ENCODE peak calls at places on chromosomes 2 and 18, in five cellular contexts. One of them, this sample, is unnamed.

GRCh38 chr18:13710460-13710859 is 15.9 kb downstream of the FAM210A start:
- DNase-seq in GM23338: no peak
- DNase-seq in HCT116: peak
- DNase-seq in PC-3: peak
- DNase-seq in PC-9: peak
- DNase-seq in this sample: no peak

GRCh38 chr18:62973689-62974088 is 258.3 kb downstream of the PHLPP1 start:
- DNase-seq in PC-9: no peak
- DNase-seq in GM23338: no peak
- DNase-seq in PC-3: no peak
- DNase-seq in HCT116: no peak
- DNase-seq in this sample: no peak

GRCh38 chr2:35415282-35415681 is 940.3 kb upstream of the CRIM1 start:
- DNase-seq in HCT116: no peak
- DNase-seq in PC-3: peak
- DNase-seq in GM23338: peak
- DNase-seq in PC-9: no peak
- DNase-seq in this sample: no peak

GRCh38 chr2:131026914-131027313 is 66.3 kb downstream of the FAM168B start:
- DNase-seq in PC-9: no peak
- DNase-seq in PC-3: no peak
- DNase-seq in GM23338: no peak
- DNase-seq in HCT116: no peak
- DNase-seq in this sample: no peak

GRCh38 chr18:26089247-26090129 is 925 bp downstream of the SS18 start:
- DNase-seq in HCT116: no peak
- DNase-seq in PC-9: no peak
- DNase-seq in GM23338: peak
- DNase-seq in PC-3: peak
- DNase-seq in this sample: no peak

GRCh38 chr2:85886585-85886984 is 2.2 kb downstream of the ST3GAL5 start:
- DNase-seq in PC-3: peak
- DNase-seq in HCT116: no peak
- DNase-seq in GM23338: no peak
- DNase-seq in PC-9: no peak
- DNase-seq in this sample: no peak

GRCh38 chr2:141496805-141497204 is 634.0 kb downstream of the LRP1B start:
- DNase-seq in PC-9: no peak
- DNase-seq in GM23338: no peak
- DNase-seq in PC-3: no peak
- DNase-seq in HCT116: no peak
- DNase-seq in this sample: no peak

GRCh38 chr2:74742486-74742885 is 88.4 kb downstream of the SEMA4F start:
- DNase-seq in PC-3: no peak
- DNase-seq in PC-9: no peak
- DNase-seq in GM23338: no peak
- DNase-seq in HCT116: no peak
- DNase-seq in this sample: no peak

GRCh38 chr2:127014630-127015029 is 92.3 kb downstream of the BIN1 start:
- DNase-seq in HCT116: no peak
- DNase-seq in PC-9: no peak
- DNase-seq in GM23338: no peak
- DNase-seq in PC-3: peak
- DNase-seq in this sample: no peak

GRCh38 chr2:10432315-10433181 is 15.6 kb downstream of the ODC1 start:
- DNase-seq in PC-9: no peak
- DNase-seq in HCT116: no peak
- DNase-seq in GM23338: peak
- DNase-seq in PC-3: no peak
- DNase-seq in this sample: no peak

GRCh38 chr18:23191952-23192662 is 56.8 kb downstream of the CABLES1 start:
- DNase-seq in GM23338: no peak
- DNase-seq in HCT116: no peak
- DNase-seq in PC-9: no peak
- DNase-seq in PC-3: peak
- DNase-seq in this sample: peak

GRCh38 chr2:227653419-227653818 is 13.2 kb upstream of the SCYGR5 start:
- DNase-seq in GM23338: no peak
- DNase-seq in PC-3: no peak
- DNase-seq in HCT116: no peak
- DNase-seq in PC-9: no peak
- DNase-seq in this sample: no peak

GRCh38 chr18:48412339-48412929 is 3.3 kb upstream of the ZBTB7C start:
- DNase-seq in GM23338: peak
- DNase-seq in PC-9: no peak
- DNase-seq in HCT116: peak
- DNase-seq in PC-3: peak
- DNase-seq in this sample: no peak

GRCh38 chr2:199988176-199988575 is 32.8 kb downstream of the MAIP1 start:
- DNase-seq in PC-9: no peak
- DNase-seq in HCT116: no peak
- DNase-seq in GM23338: no peak
- DNase-seq in PC-3: no peak
- DNase-seq in this sample: no peak

GRCh38 chr2:212730994-212731393 is 192.4 kb upstream of the ERBB4 start:
- DNase-seq in PC-9: no peak
- DNase-seq in GM23338: no peak
- DNase-seq in PC-3: no peak
- DNase-seq in HCT116: no peak
- DNase-seq in this sample: no peak

GRCh38 chr18:78659748-78660147 is 319.9 kb upstream of the SALL3 start:
- DNase-seq in PC-9: no peak
- DNase-seq in GM23338: peak
- DNase-seq in HCT116: no peak
- DNase-seq in PC-3: no peak
- DNase-seq in this sample: no peak

GRCh38 chr18:59837586-59837985 is 62.2 kb upstream of the PMAIP1 start:
- DNase-seq in GM23338: peak
- DNase-seq in PC-3: peak
- DNase-seq in HCT116: peak
- DNase-seq in PC-9: peak
- DNase-seq in this sample: peak

GRCh38 chr2:164302786-164303185 is 318.5 kb downstream of the GRB14 start:
- DNase-seq in HCT116: no peak
- DNase-seq in PC-3: no peak
- DNase-seq in PC-9: no peak
- DNase-seq in GM23338: peak
- DNase-seq in this sample: no peak

GRCh38 chr2:106288873-106289272 is 94.8 kb upstream of the UXS1 start:
- DNase-seq in PC-9: no peak
- DNase-seq in PC-3: no peak
- DNase-seq in GM23338: no peak
- DNase-seq in HCT116: no peak
- DNase-seq in this sample: no peak

GRCh38 chr18:5546660-5547059 is 2.9 kb upstream of the EPB41L3 start:
- DNase-seq in PC-3: peak
- DNase-seq in PC-9: no peak
- DNase-seq in HCT116: no peak
- DNase-seq in GM23338: peak
- DNase-seq in this sample: peak

GRCh38 chr18:28078298-28078697 is 98.6 kb downstream of the CDH2 start:
- DNase-seq in PC-9: no peak
- DNase-seq in HCT116: no peak
- DNase-seq in GM23338: no peak
- DNase-seq in PC-3: no peak
- DNase-seq in this sample: no peak

GRCh38 chr18:28078849-28079248 is 98.1 kb downstream of the CDH2 start:
- DNase-seq in PC-9: no peak
- DNase-seq in GM23338: no peak
- DNase-seq in PC-3: no peak
- DNase-seq in HCT116: no peak
- DNase-seq in this sample: no peak

GRCh38 chr18:28075501-28075900 is 101.4 kb downstream of the CDH2 start:
- DNase-seq in HCT116: no peak
- DNase-seq in GM23338: no peak
- DNase-seq in PC-3: peak
- DNase-seq in PC-9: no peak
- DNase-seq in this sample: no peak

GRCh38 chr18:28071199-28071598 is 105.7 kb downstream of the CDH2 start:
- DNase-seq in PC-9: no peak
- DNase-seq in GM23338: no peak
- DNase-seq in PC-3: no peak
- DNase-seq in HCT116: no peak
- DNase-seq in this sample: no peak

GRCh38 chr18:28073658-28074057 is 103.3 kb downstream of the CDH2 start:
- DNase-seq in GM23338: no peak
- DNase-seq in PC-3: no peak
- DNase-seq in PC-9: no peak
- DNase-seq in HCT116: no peak
- DNase-seq in this sample: no peak
- TF ChIP-seq EZH2 in GM23338: no peak
- TF ChIP-seq EZH2 in PC-3: no peak
- TF ChIP-seq EZH2 in PC-9: no peak
- TF ChIP-seq EZH2 in HCT116: no peak
- TF ChIP-seq EZH2 in this sample: no peak

GRCh38 chr2:104862061-104862941 is 8.4 kb downstream of the POU3F3 start:
- DNase-seq in GM23338: peak
- DNase-seq in PC-3: no peak
- DNase-seq in PC-9: no peak
- DNase-seq in HCT116: no peak
- DNase-seq in this sample: no peak
- TF ChIP-seq EZH2 in GM23338: peak
- TF ChIP-seq EZH2 in PC-3: no peak
- TF ChIP-seq EZH2 in PC-9: no peak
- TF ChIP-seq EZH2 in HCT116: no peak
- TF ChIP-seq EZH2 in this sample: no peak

GRCh38 chr2:134119117-134119671 is 134.7 kb upstream of the MGAT5 start:
- DNase-seq in HCT116: no peak
- DNase-seq in PC-9: no peak
- DNase-seq in GM23338: no peak
- DNase-seq in PC-3: no peak
- DNase-seq in this sample: peak
- TF ChIP-seq EZH2 in HCT116: no peak
- TF ChIP-seq EZH2 in PC-9: no peak
- TF ChIP-seq EZH2 in GM23338: no peak
- TF ChIP-seq EZH2 in PC-3: no peak
- TF ChIP-seq EZH2 in this sample: no peak

GRCh38 chr2:120586507-120587283 is 149.0 kb upstream of the GLI2 start:
- DNase-seq in HCT116: no peak
- DNase-seq in PC-9: no peak
- DNase-seq in PC-3: no peak
- DNase-seq in GM23338: peak
- DNase-seq in this sample: no peak
- TF ChIP-seq EZH2 in HCT116: no peak
- TF ChIP-seq EZH2 in PC-9: no peak
- TF ChIP-seq EZH2 in PC-3: no peak
- TF ChIP-seq EZH2 in GM23338: no peak
- TF ChIP-seq EZH2 in this sample: no peak

GRCh38 chr2:219494952-219495530 is 3.6 kb upstream of the GMPPA start:
- DNase-seq in PC-3: no peak
- DNase-seq in HCT116: no peak
- DNase-seq in GM23338: no peak
- DNase-seq in PC-9: no peak
- DNase-seq in this sample: no peak
- TF ChIP-seq EZH2 in PC-3: no peak
- TF ChIP-seq EZH2 in HCT116: no peak
- TF ChIP-seq EZH2 in GM23338: no peak
- TF ChIP-seq EZH2 in PC-9: no peak
- TF ChIP-seq EZH2 in this sample: no peak

GRCh38 chr2:46497726-46498125 is 18.4 kb downstream of the TMEM247 start:
- DNase-seq in PC-9: no peak
- DNase-seq in PC-3: no peak
- DNase-seq in HCT116: no peak
- DNase-seq in GM23338: no peak
- DNase-seq in this sample: no peak

GRCh38 chr2:46502291-46502690 is 22.9 kb downstream of the TMEM247 start:
- DNase-seq in GM23338: no peak
- DNase-seq in PC-3: no peak
- DNase-seq in HCT116: no peak
- DNase-seq in PC-9: no peak
- DNase-seq in this sample: no peak

GRCh38 chr2:46495347-46496030 is 16.1 kb downstream of the TMEM247 start:
- DNase-seq in PC-3: no peak
- DNase-seq in GM23338: no peak
- DNase-seq in HCT116: no peak
- DNase-seq in PC-9: no peak
- DNase-seq in this sample: no peak

GRCh38 chr2:46500801-46501200 is 21.4 kb downstream of the TMEM247 start:
- DNase-seq in HCT116: no peak
- DNase-seq in PC-3: no peak
- DNase-seq in GM23338: no peak
- DNase-seq in PC-9: no peak
- DNase-seq in this sample: no peak

GRCh38 chr2:46499392-46499785 is 20.0 kb downstream of the TMEM247 start:
- DNase-seq in HCT116: no peak
- DNase-seq in PC-3: no peak
- DNase-seq in PC-9: no peak
- DNase-seq in GM23338: no peak
- DNase-seq in this sample: no peak
- TF ChIP-seq EZH2 in HCT116: no peak
- TF ChIP-seq EZH2 in PC-3: no peak
- TF ChIP-seq EZH2 in PC-9: no peak
- TF ChIP-seq EZH2 in GM23338: no peak
- TF ChIP-seq EZH2 in this sample: no peak

GRCh38 chr2:216491757-216492635 is 6.6 kb upstream of the RPL37A start:
- DNase-seq in GM23338: no peak
- DNase-seq in PC-3: no peak
- DNase-seq in HCT116: no peak
- DNase-seq in PC-9: no peak
- DNase-seq in this sample: peak
- TF ChIP-seq EZH2 in GM23338: no peak
- TF ChIP-seq EZH2 in PC-3: no peak
- TF ChIP-seq EZH2 in HCT116: no peak
- TF ChIP-seq EZH2 in PC-9: no peak
- TF ChIP-seq EZH2 in this sample: no peak

This sample was measured in SK-N-MC.